ENCODE peak calls at places on chromosome 1, in ten cellular contexts. J is iris pigment epithelial cell; N is Calu3; K is fibroblast of pulmonary artery; U is activated T-cell treated with anti-CD3 and anti-CD28 coated beads, Interleukin-2, amount 50 U/mL, for 4 hours; H is H9; Z is substantia nigra; S is aorta; A is fibroblast of the aortic adventitia; P is activated CD8-positive, alpha-beta memory T cell treated with anti-CD3 and anti-CD28 coated beads, Interleukin-2, amount 10 ng/mL, durations not matched to agents 7 days and 5 days. G is an unnamed sample.

GRCh38 chr1:53049574-53049967 is 12.4 kb upstream of the PODN start:
- DNase-seq in K (no peak), J (peak), S (no peak), U (no peak), Z (no peak), P (no peak), H (no peak), N (no peak), A (peak), G (no peak)

GRCh38 chr1:244796719-244797406 is 38.6 kb upstream of the COX20 start:
- DNase-seq in H (no peak), N (peak), Z (no peak), K (peak), S (no peak), P (peak), A (peak), U (peak), J (peak), G (no peak)

GRCh38 chr1:169107673-169108160 is 1.2 kb downstream of the ATP1B1 start:
- DNase-seq in S (no peak), A (peak), Z (no peak), P (no peak), N (no peak), U (no peak), K (peak), H (no peak), J (peak), G (no peak)

GRCh38 chr1:52920791-52921291 is 699 bp downstream of the ECHDC2 start:
- DNase-seq in Z (no peak), U (no peak), A (no peak), N (peak), H (peak), J (no peak), P (peak), K (no peak), S (no peak), G (no peak)

GRCh38 chr1:72282271-72282656 is at the start of gene NEGR1:
- DNase-seq in Z (peak), N (peak), S (peak), U (no peak), H (peak), P (no peak), A (peak), J (peak), K (peak), G (no peak)

GRCh38 chr1:226438007-226438406 is 30.1 kb upstream of the PARP1 start:
- DNase-seq in Z (no peak), S (no peak), N (no peak), K (peak), U (no peak), P (no peak), A (peak), J (peak), H (no peak), G (no peak)

GRCh38 chr1:221118938-221119320 is 239.7 kb downstream of the HLX start:
- DNase-seq in S (no peak), A (no peak), H (no peak), U (no peak), P (no peak), N (no peak), Z (no peak), K (no peak), J (no peak), G (no peak)

GRCh38 chr1:152029144-152029936 is 7.5 kb downstream of the S100A11 start:
- DNase-seq in K (peak), U (no peak), S (no peak), H (no peak), P (no peak), N (no peak), Z (no peak), J (peak), A (peak), G (no peak)

GRCh38 chr1:203081465-203082355 is 4.1 kb downstream of the MYOG start:
- DNase-seq in N (no peak), A (no peak), U (no peak), Z (no peak), H (peak), P (peak), S (no peak), J (no peak), K (no peak), G (no peak)

GRCh38 chr1:61337981-61338848 is 255.9 kb downstream of the NFIA start:
- DNase-seq in Z (peak), H (peak), J (peak), A (peak), N (peak), K (peak), P (no peak), U (no peak), S (peak), G (peak)

GRCh38 chr1:93751391-93752250 is 70.0 kb upstream of the BCAR3 start:
- DNase-seq in S (peak), U (no peak), K (no peak), Z (no peak), P (no peak), H (no peak), N (no peak), J (no peak), A (no peak), G (no peak)

GRCh38 chr1:213983589-213984386 is 4.0 kb upstream of the PROX1 start:
- DNase-seq in K (no peak), H (no peak), S (no peak), U (no peak), A (no peak), Z (no peak), N (no peak), J (no peak), P (no peak), G (no peak)

GRCh38 chr1:47608296-47608875 is 170.5 kb downstream of the FOXD2 start:
- DNase-seq in U (no peak), K (no peak), A (no peak), N (no peak), H (no peak), J (no peak), P (peak), Z (no peak), S (no peak), G (no peak)

GRCh38 chr1:167805041-167805556 is 83.3 kb downstream of the MPZL1 start:
- DNase-seq in H (no peak), N (no peak), U (no peak), Z (no peak), P (peak), A (no peak), J (no peak), S (no peak), K (no peak), G (no peak)

GRCh38 chr1:201268604-201269151 is 14.6 kb upstream of the PKP1 start:
- DNase-seq in Z (no peak), S (peak), U (no peak), K (peak), H (no peak), J (peak), P (no peak), N (peak), A (peak), G (peak)

GRCh38 chr1:27612718-27613117 is 8.8 kb upstream of the AHDC1 start:
- DNase-seq in Z (no peak), P (no peak), N (no peak), U (no peak), A (no peak), H (no peak), J (no peak), K (no peak), S (no peak), G (no peak)

GRCh38 chr1:20280399-20280798 is 10.3 kb upstream of the VWA5B1 start:
- DNase-seq in P (no peak), J (no peak), Z (no peak), S (no peak), N (no peak), U (no peak), K (no peak), A (no peak), H (no peak), G (no peak)

GRCh38 chr1:227753999-227754764 is 18.9 kb downstream of the SNAP47 start:
- DNase-seq in H (no peak), K (peak), P (no peak), N (no peak), Z (no peak), S (no peak), U (no peak), A (peak), J (peak), G (no peak)